ENCODE peak calls at places on chromosomes 11 and 22, in five cellular contexts. R, J, N, X and W are unnamed samples.

GRCh38 chr11:128179049-128179448 is 408.3 kb downstream of the ETS1 start:
- DNase-seq in X (no peak), J (no peak), R (no peak), N (no peak), W (no peak)

GRCh38 chr11:82814379-82814778 is 80.7 kb upstream of the FAM181B start:
- DNase-seq in X (no peak), R (no peak), J (no peak), N (peak; percentile 86), W (no peak)

GRCh38 chr11:108793138-108793537 is 128.3 kb downstream of the DDX10 start:
- DNase-seq in X (no peak), J (no peak), R (no peak), N (no peak), W (no peak)

GRCh38 chr22:37898441-37899181 is 7.5 kb upstream of the MICALL1 start:
- DNase-seq in J (no peak), R (no peak), N (no peak), X (no peak), W (no peak)

GRCh38 chr11:64043545-64043944 is 7.8 kb downstream of the FLRT1 start:
- DNase-seq in N (no peak), R (no peak), X (no peak), J (no peak), W (no peak)

GRCh38 chr11:106644824-106645223 is 373.5 kb downstream of the GUCY1A2 start:
- DNase-seq in R (peak; percentile 40), N (no peak), X (no peak), J (no peak), W (no peak)

GRCh38 chr11:134170909-134171281 is 52.9 kb downstream of the NCAPD3 start:
- DNase-seq in X (no peak), R (no peak), N (no peak), J (no peak), W (no peak)

GRCh38 chr11:102589047-102589459 is 36.1 kb downstream of the MMP20 start:
- DNase-seq in R (no peak), J (no peak), X (no peak), N (no peak), W (no peak)

GRCh38 chr22:50687829-50688228 is 15.2 kb downstream of the SHANK3 start:
- DNase-seq in R (no peak), J (no peak), N (no peak), X (no peak), W (no peak)

GRCh38 chr22:44204937-44205712 is 24.4 kb downstream of the PARVG start:
- DNase-seq in X (no peak), J (no peak), R (no peak), N (no peak), W (no peak)

GRCh38 chr11:73273246-73273890 is 1.2 kb downstream of the P2RY6 start:
- DNase-seq in J (no peak), X (no peak), R (no peak), N (no peak), W (no peak)

GRCh38 chr22:40418366-40419201 is 48.2 kb downstream of the SGSM3 start:
- DNase-seq in X (no peak), N (peak; percentile 14), R (no peak), J (no peak), W (peak; percentile 30)

GRCh38 chr22:37846433-37846832 is 2.3 kb upstream of the ANKRD54 start:
- DNase-seq in N (no peak), R (no peak), J (no peak), X (no peak), W (no peak)

GRCh38 chr11:104979839-104980238 is 11.5 kb upstream of the CASP4 start:
- DNase-seq in N (no peak), X (no peak), J (no peak), R (no peak), W (no peak)

GRCh38 chr11:2433106-2433925 is 11.0 kb downstream of the TRPM5 start:
- DNase-seq in J (no peak), X (no peak), R (no peak), N (no peak), W (no peak)

GRCh38 chr11:3359092-3359824 is 19.7 kb downstream of the ZNF195 start:
- DNase-seq in R (no peak), N (no peak), X (no peak), J (no peak), W (no peak)

GRCh38 chr11:35030716-35031213 is 108.2 kb upstream of the CD44 start:
- DNase-seq in R (peak; percentile 87), N (no peak), J (peak; percentile 86), X (no peak), W (no peak)

GRCh38 chr11:65695459-65696241 is 16.4 kb upstream of the KAT5 start:
- DNase-seq in J (no peak), R (peak; percentile 37), X (no peak), N (no peak), W (no peak)

GRCh38 chr11:61072316-61073109 is 29.8 kb upstream of the CD5 start:
- DNase-seq in J (no peak), N (no peak), R (no peak), X (no peak), W (no peak)

GRCh38 chr11:125588505-125588904 is 4.1 kb upstream of the STT3A start:
- DNase-seq in X (no peak), J (no peak), R (no peak), N (no peak), W (no peak)

GRCh38 chr22:23389271-23390071 is 190.6 kb downstream of the IGLL1 start:
- DNase-seq in R (no peak), J (no peak), X (no peak), N (peak; percentile 56), W (no peak)

GRCh38 chr11:123384116-123384515 is 46.0 kb upstream of the GRAMD1B start:
- DNase-seq in R (no peak), X (no peak), J (no peak), N (no peak), W (no peak)

GRCh38 chr22:38873469-38874411 is 1.7 kb upstream of the CBX6 start:
- DNase-seq in X (no peak), R (peak; percentile 97), N (no peak), J (no peak), W (no peak)

GRCh38 chr11:2466869-2467694 is 22.3 kb downstream of the KCNQ1 start:
- DNase-seq in X (no peak), R (no peak), J (no peak), N (no peak), W (no peak)

GRCh38 chr11:63892233-63892632 is 24.7 kb downstream of the RCOR2 start:
- DNase-seq in R (no peak), N (peak; percentile 34), X (no peak), J (no peak), W (no peak)

GRCh38 chr11:1862588-1863351 is 9.9 kb downstream of the LSP1 start:
- DNase-seq in J (no peak), N (no peak), R (no peak), X (no peak), W (no peak)

GRCh38 chr11:26778000-26778757 is 56.3 kb upstream of the SLC5A12 start:
- DNase-seq in N (no peak), X (no peak), R (peak; percentile 62), J (peak; percentile 77), W (no peak)

GRCh38 chr11:94623120-94623735 is 56.1 kb downstream of the PIWIL4 start:
- DNase-seq in N (peak; percentile 85), X (peak; percentile 18), R (peak; percentile 49), J (peak; percentile 57), W (no peak)

GRCh38 chr11:2799881-2800654 is 85.5 kb downstream of the CDKN1C start:
- DNase-seq in X (no peak), J (no peak), R (no peak), N (no peak), W (no peak)

GRCh38 chr22:39182478-39183030 is 30.1 kb upstream of the CBX7 start:
- DNase-seq in X (no peak), N (no peak), J (no peak), R (no peak), W (no peak)

GRCh38 chr22:40610329-40610850 is 26.1 kb downstream of the MRTFA start:
- DNase-seq in N (no peak), R (no peak), J (no peak), X (no peak), W (no peak)

GRCh38 chr11:70203749-70204465 is 811 bp downstream of the FADD start:
- DNase-seq in R (peak; percentile 54), J (peak; percentile 50), N (peak; percentile 49), X (no peak), W (no peak)

GRCh38 chr11:15141381-15141780 is 26.7 kb downstream of the INSC start:
- DNase-seq in J (no peak), R (no peak), X (no peak), N (no peak), W (no peak)

GRCh38 chr11:72591785-72592490 is 82.3 kb downstream of the PDE2A start:
- DNase-seq in J (no peak), X (no peak), R (no peak), N (no peak), W (no peak)

GRCh38 chr22:29201722-29202230 is 3.9 kb upstream of the EMID1 start:
- DNase-seq in N (no peak), R (no peak), J (no peak), X (no peak), W (no peak)

GRCh38 chr11:69351460-69351859 is 57.5 kb downstream of the MYEOV start:
- DNase-seq in J (no peak), R (no peak), X (no peak), N (no peak), W (no peak)

GRCh38 chr11:123437236-123437979 is 7.3 kb downstream of the GRAMD1B start:
- DNase-seq in N (no peak), J (no peak), R (no peak), X (no peak), W (no peak)

GRCh38 chr11:19829109-19829790 is 116.6 kb downstream of the NAV2 start:
- DNase-seq in J (no peak), R (peak; percentile 50), N (no peak), X (no peak), W (no peak)

GRCh38 chr11:75720639-75721038 is 3.0 kb downstream of the MOGAT2 start:
- DNase-seq in J (no peak), N (no peak), R (no peak), X (no peak), W (no peak)

GRCh38 chr11:13098067-13098466 is 89.0 kb downstream of the RASSF10 start:
- DNase-seq in N (peak; percentile 75), R (peak; percentile 83), X (peak; percentile 24), J (no peak), W (peak; percentile 49)